ENCODE peak calls at places on chromosomes 5 and 9, in seven cellular contexts. One of them, this sample, is unnamed.

GRCh38 chr5:40078907-40079575 is 600.7 kb upstream of the PTGER4 start:
- DNase-seq in IMR-90: no peak
- DNase-seq in dorsolateral prefrontal cortex: no peak
- DNase-seq in hypothalamus: no peak
- DNase-seq in heart right ventricle: no peak
- DNase-seq in left ventricle myocardium inferior: no peak
- DNase-seq in GM20000: no peak
- DNase-seq in this sample: no peak

GRCh38 chr9:109604788-109605187 is 106.7 kb upstream of the PTPN3 start:
- DNase-seq in IMR-90: no peak
- DNase-seq in dorsolateral prefrontal cortex: no peak
- DNase-seq in hypothalamus: no peak
- DNase-seq in heart right ventricle: no peak
- DNase-seq in left ventricle myocardium inferior: no peak
- DNase-seq in GM20000: no peak
- DNase-seq in this sample: no peak

GRCh38 chr9:33103381-33104110 is 27.1 kb upstream of the SMU1 start:
- DNase-seq in IMR-90: no peak
- DNase-seq in dorsolateral prefrontal cortex: no peak
- DNase-seq in hypothalamus: no peak
- DNase-seq in heart right ventricle: no peak
- DNase-seq in left ventricle myocardium inferior: no peak
- DNase-seq in GM20000: no peak
- DNase-seq in this sample: no peak

GRCh38 chr9:75265525-75265972 is 177.2 kb downstream of the OSTF1 start:
- DNase-seq in IMR-90: peak
- DNase-seq in dorsolateral prefrontal cortex: peak
- DNase-seq in hypothalamus: peak
- DNase-seq in heart right ventricle: peak
- DNase-seq in left ventricle myocardium inferior: no peak
- DNase-seq in GM20000: peak
- DNase-seq in this sample: peak

GRCh38 chr5:180607861-180608571 is 16.7 kb upstream of the SCGB3A1 start:
- DNase-seq in IMR-90: no peak
- DNase-seq in dorsolateral prefrontal cortex: no peak
- DNase-seq in hypothalamus: no peak
- DNase-seq in heart right ventricle: no peak
- DNase-seq in left ventricle myocardium inferior: no peak
- DNase-seq in GM20000: no peak
- DNase-seq in this sample: no peak

GRCh38 chr9:130197888-130198287 is 25.7 kb downstream of the NCS1 start:
- DNase-seq in IMR-90: no peak
- DNase-seq in dorsolateral prefrontal cortex: no peak
- DNase-seq in hypothalamus: no peak
- DNase-seq in heart right ventricle: no peak
- DNase-seq in left ventricle myocardium inferior: no peak
- DNase-seq in GM20000: no peak
- DNase-seq in this sample: no peak

GRCh38 chr9:970310-971002 is 6.0 kb upstream of the DMRT3 start:
- DNase-seq in IMR-90: no peak
- DNase-seq in dorsolateral prefrontal cortex: no peak
- DNase-seq in hypothalamus: no peak
- DNase-seq in heart right ventricle: no peak
- DNase-seq in left ventricle myocardium inferior: no peak
- DNase-seq in GM20000: no peak
- DNase-seq in this sample: no peak

GRCh38 chr5:87367243-87367642 is 45.5 kb downstream of the CCNH start:
- DNase-seq in IMR-90: no peak
- DNase-seq in dorsolateral prefrontal cortex: no peak
- DNase-seq in hypothalamus: no peak
- DNase-seq in heart right ventricle: no peak
- DNase-seq in left ventricle myocardium inferior: no peak
- DNase-seq in GM20000: no peak
- DNase-seq in this sample: no peak

GRCh38 chr9:84301851-84302250 is 38.7 kb downstream of the SLC28A3 start:
- DNase-seq in IMR-90: peak
- DNase-seq in dorsolateral prefrontal cortex: no peak
- DNase-seq in hypothalamus: no peak
- DNase-seq in heart right ventricle: no peak
- DNase-seq in left ventricle myocardium inferior: no peak
- DNase-seq in GM20000: no peak
- DNase-seq in this sample: no peak

GRCh38 chr5:135158982-135159381 is 125.0 kb upstream of the PITX1 start:
- DNase-seq in IMR-90: no peak
- DNase-seq in dorsolateral prefrontal cortex: no peak
- DNase-seq in hypothalamus: no peak
- DNase-seq in heart right ventricle: no peak
- DNase-seq in left ventricle myocardium inferior: no peak
- DNase-seq in GM20000: no peak
- DNase-seq in this sample: no peak

GRCh38 chr5:15772131-15772530 is 272.2 kb downstream of the FBXL7 start:
- DNase-seq in IMR-90: no peak
- DNase-seq in dorsolateral prefrontal cortex: no peak
- DNase-seq in hypothalamus: no peak
- DNase-seq in heart right ventricle: no peak
- DNase-seq in left ventricle myocardium inferior: no peak
- DNase-seq in GM20000: no peak
- DNase-seq in this sample: no peak

GRCh38 chr5:137902389-137903133 is 13.3 kb downstream of the PKD2L2 start:
- DNase-seq in IMR-90: no peak
- DNase-seq in dorsolateral prefrontal cortex: no peak
- DNase-seq in hypothalamus: no peak
- DNase-seq in heart right ventricle: no peak
- DNase-seq in left ventricle myocardium inferior: no peak
- DNase-seq in GM20000: peak
- DNase-seq in this sample: no peak

GRCh38 chr9:81256368-81256767 is 433.0 kb downstream of the TLE1 start:
- DNase-seq in IMR-90: no peak
- DNase-seq in dorsolateral prefrontal cortex: no peak
- DNase-seq in hypothalamus: no peak
- DNase-seq in heart right ventricle: no peak
- DNase-seq in left ventricle myocardium inferior: no peak
- DNase-seq in GM20000: no peak
- DNase-seq in this sample: no peak

GRCh38 chr5:139745800-139746690 is 49.6 kb upstream of the PSD2 start:
- DNase-seq in IMR-90: peak
- DNase-seq in dorsolateral prefrontal cortex: peak
- DNase-seq in hypothalamus: peak
- DNase-seq in heart right ventricle: peak
- DNase-seq in left ventricle myocardium inferior: peak
- DNase-seq in GM20000: peak
- DNase-seq in this sample: peak

GRCh38 chr5:24363789-24364534 is 280.8 kb downstream of the CDH10 start:
- DNase-seq in IMR-90: no peak
- DNase-seq in dorsolateral prefrontal cortex: no peak
- DNase-seq in hypothalamus: no peak
- DNase-seq in heart right ventricle: no peak
- DNase-seq in left ventricle myocardium inferior: no peak
- DNase-seq in GM20000: no peak
- DNase-seq in this sample: no peak

GRCh38 chr9:123834907-123835562 is 94.9 kb downstream of the DENND1A start:
- DNase-seq in IMR-90: peak
- DNase-seq in dorsolateral prefrontal cortex: no peak
- DNase-seq in hypothalamus: no peak
- DNase-seq in heart right ventricle: peak
- DNase-seq in left ventricle myocardium inferior: no peak
- DNase-seq in GM20000: peak
- DNase-seq in this sample: no peak

GRCh38 chr5:147554285-147554817 is 44.5 kb upstream of the DPYSL3 start:
- DNase-seq in IMR-90: peak
- DNase-seq in dorsolateral prefrontal cortex: no peak
- DNase-seq in hypothalamus: no peak
- DNase-seq in heart right ventricle: peak
- DNase-seq in left ventricle myocardium inferior: no peak
- DNase-seq in GM20000: no peak
- DNase-seq in this sample: no peak

GRCh38 chr5:14250094-14250777 is 107.1 kb downstream of the TRIO start:
- DNase-seq in IMR-90: peak
- DNase-seq in dorsolateral prefrontal cortex: peak
- DNase-seq in hypothalamus: peak
- DNase-seq in heart right ventricle: peak
- DNase-seq in left ventricle myocardium inferior: peak
- DNase-seq in GM20000: no peak
- DNase-seq in this sample: peak

GRCh38 chr9:2066312-2067273 is 51.4 kb downstream of the SMARCA2 start:
- DNase-seq in IMR-90: peak
- DNase-seq in dorsolateral prefrontal cortex: no peak
- DNase-seq in hypothalamus: no peak
- DNase-seq in heart right ventricle: no peak
- DNase-seq in left ventricle myocardium inferior: no peak
- DNase-seq in GM20000: no peak
- DNase-seq in this sample: no peak

GRCh38 chr9:123866497-123866896 is 63.4 kb downstream of the DENND1A start:
- DNase-seq in IMR-90: no peak
- DNase-seq in dorsolateral prefrontal cortex: no peak
- DNase-seq in hypothalamus: no peak
- DNase-seq in heart right ventricle: no peak
- DNase-seq in left ventricle myocardium inferior: no peak
- DNase-seq in GM20000: no peak
- DNase-seq in this sample: no peak

GRCh38 chr9:81653240-81653639 is 36.1 kb downstream of the TLE1 start:
- DNase-seq in IMR-90: peak
- DNase-seq in dorsolateral prefrontal cortex: no peak
- DNase-seq in hypothalamus: no peak
- DNase-seq in heart right ventricle: no peak
- DNase-seq in left ventricle myocardium inferior: no peak
- DNase-seq in GM20000: no peak
- DNase-seq in this sample: no peak

GRCh38 chr5:134851307-134851923 is 5.6 kb downstream of the C5orf24 start:
- DNase-seq in IMR-90: peak
- DNase-seq in dorsolateral prefrontal cortex: no peak
- DNase-seq in hypothalamus: no peak
- DNase-seq in heart right ventricle: no peak
- DNase-seq in left ventricle myocardium inferior: no peak
- DNase-seq in GM20000: no peak
- DNase-seq in this sample: no peak

GRCh38 chr9:134944351-134944802 is 26.7 kb upstream of the FCN1 start:
- DNase-seq in IMR-90: no peak
- DNase-seq in dorsolateral prefrontal cortex: no peak
- DNase-seq in hypothalamus: no peak
- DNase-seq in heart right ventricle: no peak
- DNase-seq in left ventricle myocardium inferior: no peak
- DNase-seq in GM20000: no peak
- DNase-seq in this sample: no peak

GRCh38 chr5:34412769-34413168 is 243.4 kb upstream of the RAI14 start:
- DNase-seq in IMR-90: peak
- DNase-seq in dorsolateral prefrontal cortex: no peak
- DNase-seq in hypothalamus: no peak
- DNase-seq in heart right ventricle: no peak
- DNase-seq in left ventricle myocardium inferior: no peak
- DNase-seq in GM20000: no peak
- DNase-seq in this sample: no peak

GRCh38 chr9:129919836-129920235 is 84.6 kb downstream of the USP20 start:
- DNase-seq in IMR-90: no peak
- DNase-seq in dorsolateral prefrontal cortex: no peak
- DNase-seq in hypothalamus: no peak
- DNase-seq in heart right ventricle: no peak
- DNase-seq in left ventricle myocardium inferior: no peak
- DNase-seq in GM20000: no peak
- DNase-seq in this sample: no peak

GRCh38 chr5:178118345-178118744 is 5.0 kb downstream of the N4BP3 start:
- DNase-seq in IMR-90: no peak
- DNase-seq in dorsolateral prefrontal cortex: no peak
- DNase-seq in hypothalamus: no peak
- DNase-seq in heart right ventricle: no peak
- DNase-seq in left ventricle myocardium inferior: no peak
- DNase-seq in GM20000: no peak
- DNase-seq in this sample: no peak

GRCh38 chr9:73284386-73284785 is 132.7 kb downstream of the ANXA1 start:
- DNase-seq in IMR-90: no peak
- DNase-seq in dorsolateral prefrontal cortex: no peak
- DNase-seq in hypothalamus: no peak
- DNase-seq in heart right ventricle: no peak
- DNase-seq in left ventricle myocardium inferior: no peak
- DNase-seq in GM20000: no peak
- DNase-seq in this sample: no peak

GRCh38 chr5:132504746-132505145 is 14.2 kb upstream of the IRF1 start:
- DNase-seq in IMR-90: no peak
- DNase-seq in dorsolateral prefrontal cortex: no peak
- DNase-seq in hypothalamus: no peak
- DNase-seq in heart right ventricle: no peak
- DNase-seq in left ventricle myocardium inferior: no peak
- DNase-seq in GM20000: no peak
- DNase-seq in this sample: no peak

GRCh38 chr9:85130260-85130659 is 460.7 kb downstream of the NTRK2 start:
- DNase-seq in IMR-90: no peak
- DNase-seq in dorsolateral prefrontal cortex: no peak
- DNase-seq in hypothalamus: no peak
- DNase-seq in heart right ventricle: no peak
- DNase-seq in left ventricle myocardium inferior: no peak
- DNase-seq in GM20000: peak
- DNase-seq in this sample: no peak

GRCh38 chr5:16617272-16617973 is 626 bp upstream of the RETREG1 start:
- DNase-seq in IMR-90: no peak
- DNase-seq in dorsolateral prefrontal cortex: no peak
- DNase-seq in hypothalamus: peak
- DNase-seq in heart right ventricle: peak
- DNase-seq in left ventricle myocardium inferior: peak
- DNase-seq in GM20000: peak
- DNase-seq in this sample: no peak

GRCh38 chr5:35161637-35162248 is 68.5 kb downstream of the PRLR start:
- DNase-seq in IMR-90: no peak
- DNase-seq in dorsolateral prefrontal cortex: no peak
- DNase-seq in hypothalamus: no peak
- DNase-seq in heart right ventricle: no peak
- DNase-seq in left ventricle myocardium inferior: no peak
- DNase-seq in GM20000: no peak
- DNase-seq in this sample: no peak

GRCh38 chr9:134158753-134159392 is 5.5 kb downstream of the RNU6ATAC start:
- DNase-seq in IMR-90: no peak
- DNase-seq in dorsolateral prefrontal cortex: no peak
- DNase-seq in hypothalamus: no peak
- DNase-seq in heart right ventricle: no peak
- DNase-seq in left ventricle myocardium inferior: no peak
- DNase-seq in GM20000: no peak
- DNase-seq in this sample: no peak

GRCh38 chr5:158510479-158510878 is 589.2 kb downstream of the EBF1 start:
- DNase-seq in IMR-90: no peak
- DNase-seq in dorsolateral prefrontal cortex: no peak
- DNase-seq in hypothalamus: no peak
- DNase-seq in heart right ventricle: no peak
- DNase-seq in left ventricle myocardium inferior: no peak
- DNase-seq in GM20000: no peak
- DNase-seq in this sample: no peak

This sample was measured in caudate nucleus.